ENCODE peak calls at places on chromosomes 2 and 18, in four cellular contexts. D, Z, F and J are unnamed samples.

GRCh38 chr2:169041594-169041993 is 10.5 kb upstream of the ABCB11 start:
- DNase-seq in D (no peak), Z (no peak), F (no peak), J (no peak)

GRCh38 chr2:3189961-3190360 is 187.7 kb downstream of the EIPR1 start:
- DNase-seq in D (no peak), Z (no peak), F (peak; percentile 30), J (no peak)

GRCh38 chr18:61855127-61855991 is 37.4 kb downstream of the RNF152 start:
- DNase-seq in D (no peak), Z (no peak), F (no peak), J (no peak)

GRCh38 chr18:321839-322467 is 54.1 kb upstream of the THOC1 start:
- DNase-seq in D (no peak), Z (no peak), F (no peak), J (no peak)

GRCh38 chr18:64337673-64338072 is 188.8 kb upstream of the LINC00305 start:
- DNase-seq in D (no peak), Z (no peak), F (no peak), J (no peak)

GRCh38 chr2:20604957-20605381 is 45.9 kb downstream of the HS1BP3 start:
- DNase-seq in D (no peak), Z (peak; percentile 51), F (peak; percentile 37), J (peak; percentile 17)

GRCh38 chr2:222410534-222410933 is 13.8 kb upstream of the SGPP2 start:
- DNase-seq in D (peak; percentile 76), Z (no peak), F (no peak), J (no peak)

GRCh38 chr2:24613154-24613814 is 122.2 kb downstream of the NCOA1 start:
- DNase-seq in D (peak; percentile 82), Z (no peak), F (no peak), J (no peak)

GRCh38 chr2:196696423-196697073 is 57.0 kb downstream of the CCDC150 start:
- DNase-seq in D (no peak), Z (no peak), F (no peak), J (no peak)

GRCh38 chr2:218387369-218388194 is 5.5 kb downstream of the SLC11A1 start:
- DNase-seq in D (peak; percentile 93), Z (peak; percentile 84), F (peak; percentile 67), J (no peak)

DNA sequence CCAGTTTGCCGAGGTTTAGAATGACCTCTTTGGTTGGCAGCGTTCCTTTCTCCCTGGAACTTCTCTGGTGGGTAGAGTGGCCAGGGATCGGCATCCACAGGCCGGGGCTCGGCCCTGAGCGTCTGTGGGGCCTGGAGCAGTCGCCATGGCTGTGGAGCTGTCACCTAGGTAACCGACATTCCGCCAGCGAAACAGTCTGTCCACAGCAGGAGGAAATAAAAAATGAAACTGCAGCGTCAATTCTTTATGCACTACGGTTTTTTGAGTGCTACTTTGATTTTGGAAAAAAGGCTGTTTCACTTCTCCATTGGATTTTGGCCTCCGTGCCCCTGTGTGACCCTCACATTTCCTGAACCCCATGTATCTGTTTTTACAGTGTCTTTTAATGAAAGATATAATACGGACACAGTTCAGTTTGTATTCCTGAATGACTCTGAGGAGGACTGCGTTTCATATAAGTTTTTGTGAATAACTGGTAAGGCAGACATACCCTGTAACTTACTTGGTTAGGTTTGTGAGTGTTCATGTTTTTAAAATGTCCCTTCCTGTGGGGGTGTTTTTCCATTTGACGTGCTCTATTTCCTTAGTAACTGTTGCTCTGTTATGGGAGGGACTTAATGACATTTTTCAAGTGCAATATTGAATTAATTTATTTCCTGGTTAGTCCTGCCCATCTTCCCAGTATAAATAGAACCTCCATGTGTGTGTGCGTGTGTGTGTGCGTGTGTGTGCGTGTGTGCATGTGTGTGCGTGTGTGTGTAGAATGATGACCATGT is 163.5 kb downstream of the LDLRAD4 start:
- DNase-seq in D (no peak), Z (peak; percentile 46), F (peak; percentile 91), J (no peak)
- H3K4me1 ChIP-seq in D (no peaks in the 10 kb centered on the region), Z (peaks cover 6% of the 10 kb centered on the region), F (peaks cover 9% of the 10 kb centered on the region), J (peaks cover 6% of the 10 kb centered on the region)

DNA sequence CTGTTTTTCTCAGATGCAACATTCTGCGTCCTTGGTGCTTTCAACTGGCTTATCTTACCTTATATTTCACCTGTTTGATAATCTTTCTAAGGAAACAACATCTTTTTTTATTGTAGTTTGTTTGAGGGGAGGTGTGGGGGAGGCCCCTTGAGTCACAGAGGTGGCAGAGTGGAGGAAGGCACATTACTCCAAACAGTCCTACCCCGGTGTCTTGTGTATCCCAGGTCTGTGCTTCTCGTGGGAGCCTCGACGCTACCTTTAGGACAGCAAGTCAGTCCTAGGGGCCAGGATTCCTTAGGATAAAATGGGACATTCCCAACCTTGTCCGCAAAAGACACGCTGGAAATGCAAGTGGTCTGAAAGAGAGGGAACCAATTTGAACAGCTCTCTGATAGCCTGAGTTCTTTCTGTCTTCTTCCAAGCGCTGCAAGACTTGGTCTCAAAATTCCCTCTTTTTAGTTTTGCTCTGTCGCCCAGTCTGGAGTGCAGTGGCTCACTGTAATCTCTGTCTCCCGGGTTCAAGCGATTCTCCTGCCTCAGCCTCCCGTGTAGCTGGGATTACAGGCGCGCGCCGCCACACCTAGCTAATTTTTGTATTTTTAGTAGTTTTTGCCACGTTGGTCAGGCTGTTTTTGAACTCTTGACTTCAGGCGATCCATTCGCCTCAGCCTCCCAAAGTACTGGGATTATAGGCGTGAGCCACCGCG is 4.0 kb downstream of the GATA6 start:
- DNase-seq in D (peak; percentile 44), Z (peak; percentile 17), F (no peak), J (no peak)
- H3K4me3 ChIP-seq in D (peak overlapping the region; percentile 99), Z (peak overlapping the region; percentile 98), F (peak overlapping the region; percentile 45), J (peak overlapping the region; percentile 10)

DNA sequence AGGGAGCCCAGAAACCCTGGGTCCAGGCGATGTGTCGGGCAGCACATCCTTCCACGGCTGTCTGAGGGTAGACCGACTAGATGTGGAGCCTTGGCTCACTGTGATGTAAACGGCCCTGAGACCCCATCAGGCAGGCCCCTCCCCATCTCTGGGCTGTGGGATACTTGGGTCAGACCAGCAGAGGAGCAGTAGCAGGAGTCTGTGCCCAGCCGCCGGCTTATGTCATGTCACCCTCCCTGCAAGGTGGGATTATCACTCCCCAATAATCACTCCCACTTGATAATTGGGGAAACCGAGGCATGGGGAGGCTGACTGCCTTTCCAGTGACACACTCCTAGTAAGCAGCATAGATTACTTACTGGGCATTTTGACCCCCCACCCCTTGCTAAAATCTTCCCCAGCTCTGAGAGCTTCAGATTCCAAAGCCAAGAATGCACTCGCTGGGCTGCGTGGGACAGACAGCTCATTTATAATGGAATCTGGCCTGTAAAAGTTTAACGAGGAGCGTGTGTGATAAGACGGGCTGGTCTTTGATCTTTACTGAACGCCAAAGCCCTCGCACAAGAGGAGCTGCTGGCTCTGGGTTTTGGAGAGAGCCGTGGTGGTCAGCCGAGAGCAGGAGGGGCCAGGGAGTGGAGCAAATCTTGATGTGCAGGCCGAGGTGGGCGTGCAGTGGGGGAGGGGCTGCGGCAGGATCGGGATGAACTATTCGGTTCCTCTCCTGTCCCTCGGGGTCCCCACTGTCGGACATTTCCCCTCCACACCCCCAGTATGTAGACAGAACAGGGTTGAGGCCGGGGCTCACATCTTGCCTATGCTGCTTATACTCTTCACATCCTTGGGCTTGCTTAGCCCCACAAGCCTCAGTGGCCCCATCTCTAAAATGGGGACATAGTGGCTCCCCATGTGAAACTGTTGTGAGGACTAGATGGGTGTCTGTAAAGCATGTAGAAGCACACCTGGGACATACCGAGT is 200.0 kb downstream of the GLI2 start:
- DNase-seq in D (no peak), Z (no peak), F (no peak), J (no peak)
- H3K4me1 ChIP-seq in D (peaks cover 21% of the 10 kb centered on the region), Z (peaks cover 43% of the 10 kb centered on the region), F (peaks cover 2% of the 10 kb centered on the region), J (no peaks in the 10 kb centered on the region)

DNA sequence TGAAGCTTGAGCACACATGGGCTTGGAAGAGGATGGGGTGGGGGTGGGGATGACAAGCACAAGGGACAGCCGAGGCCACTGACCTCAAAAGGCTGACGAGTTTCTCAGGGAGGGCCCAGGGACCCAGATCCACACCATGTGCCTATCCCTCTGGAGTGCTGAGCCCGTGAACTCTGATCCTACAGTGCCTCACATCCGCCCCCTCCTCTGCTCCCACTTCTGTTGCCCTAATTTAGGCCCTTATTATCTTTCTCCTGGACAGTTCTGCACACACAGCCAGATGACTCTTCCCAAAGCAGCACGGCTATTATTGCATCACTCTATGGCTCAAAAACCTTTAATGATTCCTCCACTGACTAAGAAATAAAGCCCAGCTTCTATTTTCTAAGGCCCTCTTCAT is 24.8 kb downstream of the CYRIA start:
- DNase-seq in D (no peak), Z (peak; percentile 52), F (no peak), J (no peak)
- H3K4me3 ChIP-seq in D (no peak overlapping the region), Z (no peak overlapping the region), F (no peak overlapping the region), J (no peak overlapping the region)

GRCh38 chr2:126658316-126658909 is 2.5 kb downstream of the GYPC start:
- DNase-seq in D (no peak), Z (no peak), F (no peak), J (no peak)
- H3K4me1 ChIP-seq in D (peaks cover 11% of the 10 kb centered on the region), Z (peaks cover 36% of the 10 kb centered on the region), F (no peaks in the 10 kb centered on the region), J (no peaks in the 10 kb centered on the region)

GRCh38 chr2:70768585-70769085 is 635 bp upstream of the ADD2 start:
- DNase-seq in D (peak; percentile 61), Z (no peak), F (no peak), J (no peak)

GRCh38 chr2:70766357-70767093 is 1.5 kb downstream of the ADD2 start:
- DNase-seq in D (no peak), Z (no peak), F (no peak), J (no peak)

GRCh38 chr2:70767699-70768584 is at the start of gene ADD2:
- DNase-seq in D (peak; percentile 89), Z (peak; percentile 12), F (peak; percentile 49), J (no peak)

GRCh38 chr2:70767094-70767698 is 804 bp downstream of the ADD2 start:
- DNase-seq in D (peak; percentile 87), Z (no peak), F (no peak), J (no peak)

GRCh38 chr2:70765507-70765906 is 2.5 kb downstream of the ADD2 start:
- DNase-seq in D (no peak), Z (no peak), F (no peak), J (no peak)
- H3K4me3 ChIP-seq in D (no peak overlapping the region), Z (no peak overlapping the region), F (no peak overlapping the region), J (no peak overlapping the region)